ENCODE peak calls at places on chromosomes 4 and X, in four cellular contexts. L is neuronal stem cell; Z is activated T-cell treated with anti-CD3 and anti-CD28 coated beads, Interleukin-2, amount 50 U/mL, for 72 hours; F is foreskin keratinocyte. H is an unnamed sample.

GRCh38 chr4:15651682-15652081 is 3.5 kb downstream of the FBXL5 start:
- DNase-seq in L (no peak), F (no peak), Z (no peak), H (no peak)

GRCh38 chrX:63012574-63012973 is 338.6 kb downstream of the SPIN4 start:
- DNase-seq in F (no peak), Z (no peak), L (no peak), H (no peak)

GRCh38 chr4:130249002-130249401 is 1153.0 kb downstream of the C4orf33 start:
- DNase-seq in Z (no peak), F (no peak), L (no peak), H (no peak)

GRCh38 chr4:111952708-111953107 is 192.5 kb upstream of the FAM241A start:
- DNase-seq in F (no peak), Z (no peak), L (no peak), H (no peak)

GRCh38 chrX:44042124-44042523 is 68.9 kb upstream of the NDP start:
- DNase-seq in F (peak; percentile 18), Z (no peak), L (no peak), H (no peak)

GRCh38 chrX:43940811-43941210 is 32.4 kb downstream of the NDP start:
- DNase-seq in F (peak; percentile 32), Z (no peak), L (no peak), H (peak; percentile 51)

GRCh38 chrX:69038188-69038587 is 127.1 kb downstream of the PJA1 start:
- DNase-seq in Z (no peak), F (no peak), L (no peak), H (no peak)

GRCh38 chrX:72713130-72713529 is 976 bp downstream of the PHKA1 start:
- DNase-seq in L (no peak), Z (no peak), F (no peak), H (peak; percentile 1)

H was measured in mammary epithelial cell.